ENCODE peak calls at places on chromosomes 3 and 15, in four cellular contexts. M is HepG2, X is GM12878, C is K562. P is an unnamed sample.

GRCh38 chr15:48718646-48719045 is 73.1 kb upstream of the FBN1 start:
- DNase-seq in M (no peak), X (no peak), C (peak; percentile 66), P (no peak)

GRCh38 chr3:66544619-66545429 is 44.0 kb upstream of the LRIG1 start:
- DNase-seq in M (no peak), X (no peak), C (no peak), P (no peak)

GRCh38 chr3:38474928-38475605 is 21.1 kb upstream of the EXOG start:
- DNase-seq in M (no peak), X (no peak), C (no peak), P (no peak)

GRCh38 chr15:59997070-59997701 is 6.9 kb upstream of the FOXB1 start:
- DNase-seq in M (no peak), X (no peak), C (peak; percentile 39), P (peak; percentile 37)

GRCh38 chr15:48001393-48002059 is 119.3 kb upstream of the SLC24A5 start:
- DNase-seq in M (no peak), X (peak; percentile 68), C (no peak), P (no peak)

GRCh38 chr15:65414841-65415621 is 7.7 kb downstream of the IGDCC4 start:
- DNase-seq in M (peak; percentile 59), X (no peak), C (no peak), P (peak; percentile 75)

GRCh38 chr15:40838756-40839155 is 5.1 kb upstream of the SPINT1 start:
- DNase-seq in M (no peak), X (no peak), C (no peak), P (no peak)

GRCh38 chr3:18989237-18989812 is 159.0 kb upstream of the KCNH8 start:
- DNase-seq in M (no peak), X (no peak), C (no peak), P (no peak)

GRCh38 chr15:38176155-38176554 is 76.5 kb upstream of the SPRED1 start:
- DNase-seq in M (no peak), X (peak; percentile 61), C (peak; percentile 6), P (no peak)

GRCh38 chr3:157136647-157137387 is 23.1 kb downstream of the CCNL1 start:
- DNase-seq in M (peak; percentile 82), X (no peak), C (no peak), P (no peak)

GRCh38 chr15:25345943-25346342 is 92.9 kb downstream of the UBE3A start:
- DNase-seq in M (peak; percentile 14), X (no peak), C (no peak), P (no peak)

GRCh38 chr15:40029979-40030893 is 8.7 kb downstream of the SRP14 start:
- DNase-seq in M (peak; percentile 50), X (no peak), C (peak; percentile 59), P (peak; percentile 24)

GRCh38 chr3:194133661-194134230 is 2.2 kb upstream of the HES1 start:
- DNase-seq in M (peak; percentile 87), X (no peak), C (peak; percentile 71), P (no peak)

GRCh38 chr3:115325539-115325938 is 178.5 kb upstream of the ZBTB20 start:
- DNase-seq in M (peak; percentile 5), X (no peak), C (peak; percentile 15), P (peak; percentile 23)

GRCh38 chr15:101464246-101464998 is 25.1 kb downstream of the PCSK6 start:
- DNase-seq in M (no peak), X (no peak), C (no peak), P (no peak)

GRCh38 chr15:49015896-49016295 is 30.4 kb downstream of the SECISBP2L start:
- DNase-seq in M (no peak), X (no peak), C (no peak), P (no peak)

GRCh38 chr3:196486263-196486662 is 17.3 kb downstream of the RNF168 start:
- DNase-seq in M (no peak), X (no peak), C (peak; percentile 52), P (no peak)

GRCh38 chr15:89680282-89680873 is 1.2 kb upstream of the PLIN1 start:
- DNase-seq in M (peak; percentile 80), X (no peak), C (no peak), P (no peak)

GRCh38 chr3:138494607-138494929 is 60.2 kb downstream of the ESYT3 start:
- DNase-seq in M (no peak), X (no peak), C (no peak), P (no peak)

GRCh38 chr3:133591271-133591742 is 17.8 kb downstream of the CDV3 start:
- DNase-seq in M (no peak), X (no peak), C (no peak), P (no peak)

GRCh38 chr3:12897537-12898289 is 56.3 kb upstream of the RPL32 start:
- DNase-seq in M (no peak), X (no peak), C (no peak), P (no peak)

DNA sequence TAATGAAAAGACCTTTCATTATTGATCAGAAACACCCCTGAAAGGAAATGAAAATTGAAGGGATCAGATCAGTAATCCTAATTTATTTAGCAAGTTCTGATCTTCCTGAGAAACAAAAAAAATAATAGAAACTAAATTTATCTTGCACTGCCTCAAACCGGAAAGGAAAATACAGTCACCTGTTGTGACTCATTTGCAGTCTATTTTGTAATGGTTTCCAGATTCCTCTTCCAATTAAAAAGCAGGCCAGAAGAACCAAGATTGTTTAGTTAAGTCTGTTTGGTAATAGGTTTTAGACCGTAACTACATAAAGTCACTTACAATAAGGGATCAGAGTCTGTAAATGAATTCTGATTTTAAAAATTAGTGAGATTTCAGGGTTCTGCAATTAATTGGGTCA is 49.7 kb upstream of the ATOSA start:
- DNase-seq in M (no peak), X (no peak), C (no peak), P (no peak)
- TF ChIP-seq FOXK2 in M (no peak), X (no peak), C (no peak), P (no peak)

DNA sequence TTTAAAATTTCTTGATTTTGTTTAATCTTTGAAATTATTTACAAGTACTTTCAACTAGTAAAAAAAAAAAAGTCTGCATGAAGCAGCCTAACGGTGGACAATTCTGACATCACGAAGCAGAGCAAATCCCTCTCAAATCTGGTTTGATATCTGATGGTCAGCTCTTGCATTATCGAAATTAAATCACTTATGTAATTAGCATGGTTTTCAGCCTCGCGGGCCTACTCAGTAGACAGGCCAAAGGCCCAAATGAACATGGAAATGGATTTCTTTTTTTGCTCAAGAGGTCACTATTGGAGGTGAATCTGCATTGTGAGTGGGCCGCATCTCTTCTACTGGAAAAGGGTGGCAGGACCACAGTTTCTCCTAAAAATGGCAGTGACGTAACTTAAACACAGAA is 209.8 kb downstream of the NR2F2 start:
- DNase-seq in M (no peak), X (no peak), C (no peak), P (no peak)
- TF ChIP-seq FOXK2 in M (no peak), X (no peak), C (no peak), P (no peak)

GRCh38 chr3:184360070-184360833 is 1.2 kb downstream of the CLCN2 start:
- DNase-seq in M (no peak), X (no peak), C (no peak), P (no peak)
- TF ChIP-seq FOXK2 in M (no peak), X (no peak), C (no peak), P (no peak)

DNA sequence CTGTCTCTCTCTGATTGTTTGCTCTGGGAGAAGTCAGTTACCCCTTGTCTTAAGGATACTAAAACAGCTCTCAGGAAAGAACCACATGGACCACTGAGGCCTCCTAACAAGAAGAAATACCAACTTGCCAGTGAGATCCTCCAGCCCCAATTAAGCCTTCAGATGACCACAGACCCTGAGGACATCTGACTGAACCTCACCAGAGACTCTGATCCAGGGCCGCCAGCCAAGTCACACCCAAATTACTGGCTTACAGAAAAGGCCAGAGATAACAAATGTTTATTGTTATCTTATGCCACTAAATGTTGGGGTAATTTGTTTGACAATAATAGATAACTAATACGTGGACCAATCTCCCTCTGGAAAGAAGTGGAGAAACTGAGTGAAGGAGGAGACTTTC is 40.2 kb downstream of the SLC12A8 start:
- DNase-seq in M (no peak), X (no peak), C (no peak), P (no peak)
- TF ChIP-seq FOXK2 in M (no peak), X (no peak), C (no peak), P (no peak)

GRCh38 chr3:128569756-128570155 is 76.8 kb upstream of the GATA2 start:
- DNase-seq in M (no peak), X (no peak), C (no peak), P (no peak)

GRCh38 chr3:128573707-128574162 is 76.9 kb downstream of the RPN1 start:
- DNase-seq in M (no peak), X (no peak), C (peak; percentile 54), P (no peak)

GRCh38 chr3:128572013-128572412 is 78.6 kb downstream of the RPN1 start:
- DNase-seq in M (no peak), X (no peak), C (no peak), P (no peak)

GRCh38 chr3:128573160-128573559 is 77.5 kb downstream of the RPN1 start:
- DNase-seq in M (no peak), X (no peak), C (no peak), P (no peak)

GRCh38 chr3:128572644-128573105 is 77.9 kb downstream of the RPN1 start:
- DNase-seq in M (peak; percentile 40), X (peak; percentile 27), C (peak; percentile 44), P (peak; percentile 64)
- TF ChIP-seq FOXK2 in M (no peak), X (no peak), C (no peak), P (no peak)

GRCh38 chr3:99607151-99607550 is 31.2 kb upstream of the COL8A1 start:
- DNase-seq in M (no peak), X (no peak), C (no peak), P (no peak)
- TF ChIP-seq FOXK2 in M (no peak), X (no peak), C (no peak), P (no peak)

GRCh38 chr3:29555590-29555989 is 274.7 kb downstream of the RBMS3 start:
- DNase-seq in M (no peak), X (no peak), C (no peak), P (no peak)
- TF ChIP-seq FOXK2 in M (no peak), X (no peak), C (no peak), P (no peak)

GRCh38 chr3:55481918-55482495 is 5.1 kb downstream of the WNT5A start:
- DNase-seq in M (no peak), X (no peak), C (no peak), P (no peak)
- TF ChIP-seq FOXK2 in M (no peak), X (no peak), C (no peak), P (no peak)

GRCh38 chr3:44326035-44326434 is 12.5 kb upstream of the TCAIM start:
- DNase-seq in M (no peak), X (no peak), C (peak; percentile 17), P (no peak)

GRCh38 chr3:44318929-44319328 is 19.6 kb upstream of the TCAIM start:
- DNase-seq in M (no peak), X (no peak), C (peak; percentile 35), P (no peak)

GRCh38 chr3:44326515-44326914 is 12.1 kb upstream of the TCAIM start:
- DNase-seq in M (no peak), X (no peak), C (no peak), P (no peak)

GRCh38 chr3:44321335-44321734 is 17.2 kb upstream of the TCAIM start:
- DNase-seq in M (peak; percentile 80), X (no peak), C (no peak), P (no peak)

DNA sequence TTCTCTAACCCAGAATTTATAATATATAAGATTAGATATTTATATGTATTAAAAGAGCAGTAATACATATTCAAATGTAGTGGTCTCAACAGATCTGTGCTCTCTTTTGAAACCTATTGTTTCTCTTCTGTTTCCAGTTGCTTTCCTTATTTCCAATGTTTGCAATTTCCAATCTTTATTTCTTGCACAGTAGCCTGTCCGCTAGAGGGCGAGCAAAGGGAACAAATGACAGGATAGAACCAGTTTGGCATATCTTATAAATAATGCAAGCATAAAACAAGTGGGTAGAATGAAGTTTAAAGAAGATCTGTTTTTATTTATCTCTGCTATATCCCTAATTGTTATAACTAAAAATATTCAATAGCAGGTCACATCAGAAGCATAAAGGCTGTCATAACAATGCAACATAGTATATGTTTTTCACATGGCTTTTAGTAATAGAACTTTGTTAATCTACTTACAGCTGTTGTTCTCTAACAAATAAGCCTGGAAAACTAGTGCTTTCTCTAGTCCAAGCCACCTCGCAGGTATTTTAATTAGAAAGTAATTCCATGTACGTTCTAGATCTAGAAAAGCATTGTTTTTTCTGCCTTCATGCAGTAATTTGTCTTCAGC is 15.1 kb upstream of the TCAIM start:
- DNase-seq in M (peak; percentile 55), X (no peak), C (peak; percentile 83), P (peak; percentile 34)
- TF ChIP-seq FOXK2 in M (no peak), X (no peak), C (no peak), P (peak; percentile 58)